ENCODE peak calls at places on chromosome 10, in four cellular contexts. Z is K562, G is A549, Q is IMR-90. R is an unnamed sample.
A peak's percentile ranks its signal among the peaks of the same experiment; 100 is the strongest.

GRCh38 chr10:110141747-110142625 is 65.4 kb upstream of the MXI1 start:
- DNase-seq in Z (no peak), G (no peak), Q (no peak), R (no peak)

GRCh38 chr10:62250594-62251198 is 17.9 kb downstream of the RTKN2 start:
- DNase-seq in Z (no peak), G (no peak), Q (peak; percentile 82), R (no peak)

GRCh38 chr10:79487296-79488194 is 24.8 kb upstream of the EIF5AL1 start:
- DNase-seq in Z (peak; percentile 83), G (peak; percentile 63), Q (peak; percentile 66), R (no peak)

GRCh38 chr10:17923728-17924127 is 28.0 kb upstream of the SLC39A12 start:
- DNase-seq in Z (no peak), G (no peak), Q (peak; percentile 95), R (no peak)

GRCh38 chr10:93060887-93061593 is 442 bp downstream of the CYP26C1 start:
- DNase-seq in Z (no peak), G (no peak), Q (no peak), R (no peak)

GRCh38 chr10:69224862-69225657 is 4.9 kb downstream of the HKDC1 start:
- DNase-seq in Z (no peak), G (no peak), Q (no peak), R (no peak)

GRCh38 chr10:96714031-96714590 is 6.2 kb downstream of the PIK3AP1 start:
- DNase-seq in Z (no peak), G (no peak), Q (peak; percentile 60), R (no peak)

GRCh38 chr10:75959209-75959608 is 527.8 kb downstream of the LRMDA start:
- DNase-seq in Z (no peak), G (peak; percentile 41), Q (peak; percentile 76), R (no peak)

GRCh38 chr10:43362191-43362839 is 9.1 kb upstream of the FXYD4 start:
- DNase-seq in Z (no peak), G (peak; percentile 86), Q (peak; percentile 52), R (peak; percentile 75)

GRCh38 chr10:21516270-21517131 is 9.0 kb downstream of the SKIDA1 start:
- DNase-seq in Z (peak; percentile 51), G (no peak), Q (peak; percentile 78), R (no peak)

GRCh38 chr10:129628823-129629222 is 161.8 kb downstream of the MGMT start:
- DNase-seq in Z (no peak), G (no peak), Q (no peak), R (no peak)

GRCh38 chr10:113431807-113432206 is 121.0 kb upstream of the HABP2 start:
- DNase-seq in Z (no peak), G (no peak), Q (no peak), R (no peak)

GRCh38 chr10:63175534-63175933 is 42.4 kb downstream of the NRBF2 start:
- DNase-seq in Z (no peak), G (no peak), Q (no peak), R (no peak)

GRCh38 chr10:3689871-3690510 is 95.0 kb downstream of the KLF6 start:
- DNase-seq in Z (no peak), G (no peak), Q (peak; percentile 36), R (no peak)

GRCh38 chr10:62502995-62503613 is 128.9 kb downstream of the ZNF365 start:
- DNase-seq in Z (no peak), G (no peak), Q (no peak), R (no peak)

GRCh38 chr10:74153123-74153522 is 2.1 kb downstream of the ADK start:
- DNase-seq in Z (peak; percentile 51), G (peak; percentile 61), Q (peak; percentile 66), R (no peak)

GRCh38 chr10:11874568-11875182 is 51.5 kb downstream of the PROSER2 start:
- DNase-seq in Z (peak; percentile 94), G (no peak), Q (peak; percentile 12), R (peak; percentile 8)

GRCh38 chr10:79176052-79176501 is 107.3 kb downstream of the ZMIZ1 start:
- DNase-seq in Z (no peak), G (no peak), Q (peak; percentile 95), R (no peak)

GRCh38 chr10:29667191-29667590 is 32.4 kb upstream of the SVIL start:
- DNase-seq in Z (no peak), G (no peak), Q (no peak), R (no peak)

GRCh38 chr10:79412516-79412915 is 32.9 kb downstream of the ZCCHC24 start:
- DNase-seq in Z (no peak), G (no peak), Q (no peak), R (no peak)

GRCh38 chr10:7666253-7667023 is at the start of gene ITIH5:
- DNase-seq in Z (no peak), G (no peak), Q (no peak), R (no peak)

GRCh38 chr10:75431180-75432111 is at the start of gene LRMDA:
- DNase-seq in Z (no peak), G (peak; percentile 46), Q (no peak), R (no peak)

GRCh38 chr10:89745903-89746302 is 44.5 kb downstream of the KIF20B start:
- DNase-seq in Z (no peak), G (no peak), Q (no peak), R (no peak)

GRCh38 chr10:3486346-3487065 is 298.5 kb downstream of the KLF6 start:
- DNase-seq in Z (no peak), G (peak; percentile 93), Q (peak; percentile 57), R (no peak)

GRCh38 chr10:34719336-34719735 is 95.8 kb downstream of the PARD3 start:
- DNase-seq in Z (no peak), G (no peak), Q (no peak), R (no peak)

GRCh38 chr10:105328441-105328840 is 687.4 kb downstream of the SORCS3 start:
- DNase-seq in Z (no peak), G (no peak), Q (no peak), R (no peak)

DNA sequence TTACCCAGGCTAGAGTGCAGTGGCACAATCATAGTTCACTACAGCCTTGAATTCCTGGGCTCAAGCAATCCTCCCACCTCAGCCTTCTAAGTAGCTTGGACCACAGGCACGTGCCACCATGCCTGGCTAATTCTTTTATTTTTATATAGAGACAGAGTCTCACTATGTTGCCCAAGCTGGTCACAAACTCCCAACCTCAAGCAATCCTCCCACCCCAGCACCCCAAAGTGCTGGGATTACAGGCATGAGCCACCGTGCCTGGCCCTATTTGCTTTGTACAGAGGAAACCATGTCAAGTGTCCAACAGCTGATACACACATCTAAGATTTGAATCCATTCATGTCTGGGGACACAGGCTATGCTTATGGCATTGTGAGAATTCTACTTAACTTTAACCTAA is 29.8 kb upstream of the MPP7 start:
- DNase-seq in Z (no peak), G (no peak), Q (no peak), R (no peak)
- H3K4me3 ChIP-seq in Z (no peak overlapping the region), G (no peak overlapping the region), Q (no peak overlapping the region), R (no peak overlapping the region)

GRCh38 chr10:118776033-118776432 is 21.3 kb upstream of the CACUL1 start:
- DNase-seq in Z (no peak), G (no peak), Q (no peak), R (no peak)
- TF ChIP-seq SMC3 in Z (no peak), G (no peak), Q (no peak), R (no peak)

GRCh38 chr10:77872151-77872946 is 54.2 kb downstream of the DLG5 start:
- DNase-seq in Z (no peak), G (no peak), Q (peak; percentile 31), R (no peak)
- TF ChIP-seq ELK1 in Z (no peak), G (no peak), Q (no peak), R (no peak)

DNA sequence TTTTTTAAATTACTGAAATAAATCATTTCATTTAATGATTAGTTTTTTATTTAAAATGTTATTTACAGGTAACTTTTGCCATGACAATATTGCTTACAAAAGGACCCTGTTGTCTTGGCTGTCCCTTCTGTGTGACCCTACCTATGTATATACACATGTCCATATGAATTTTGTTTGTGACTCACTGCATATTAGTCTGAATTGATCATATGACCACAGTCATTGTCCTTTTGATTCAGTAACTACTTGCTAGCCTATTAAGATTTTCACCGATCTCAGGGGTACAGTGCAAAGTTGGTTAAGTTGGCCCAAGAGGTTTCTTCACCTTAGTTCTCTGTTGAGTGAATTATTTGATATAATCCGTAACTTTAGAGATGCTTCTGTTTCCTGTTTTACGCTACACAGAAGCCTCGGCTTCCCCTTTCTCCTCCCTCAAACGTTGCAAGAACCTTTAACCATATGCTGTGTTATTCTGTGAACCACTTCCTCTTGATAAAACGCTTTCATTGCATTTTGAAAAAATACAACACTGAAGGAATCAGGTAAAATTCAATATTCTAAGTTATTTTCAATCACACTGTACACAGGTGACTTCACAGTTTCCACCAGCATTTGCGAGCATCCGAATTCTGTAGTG is 43.9 kb downstream of the APBB1IP start:
- DNase-seq in Z (no peak), G (no peak), Q (no peak), R (no peak)
- H3K4me3 ChIP-seq in Z (no peak overlapping the region), G (no peak overlapping the region), Q (no peak overlapping the region), R (peak overlapping the region; percentile 54)

GRCh38 chr10:57830877-57831535 is 436.7 kb downstream of the IPMK start:
- DNase-seq in Z (no peak), G (no peak), Q (no peak), R (no peak)
- TF ChIP-seq SMC3 in Z (no peak), G (no peak), Q (no peak), R (no peak)

DNA sequence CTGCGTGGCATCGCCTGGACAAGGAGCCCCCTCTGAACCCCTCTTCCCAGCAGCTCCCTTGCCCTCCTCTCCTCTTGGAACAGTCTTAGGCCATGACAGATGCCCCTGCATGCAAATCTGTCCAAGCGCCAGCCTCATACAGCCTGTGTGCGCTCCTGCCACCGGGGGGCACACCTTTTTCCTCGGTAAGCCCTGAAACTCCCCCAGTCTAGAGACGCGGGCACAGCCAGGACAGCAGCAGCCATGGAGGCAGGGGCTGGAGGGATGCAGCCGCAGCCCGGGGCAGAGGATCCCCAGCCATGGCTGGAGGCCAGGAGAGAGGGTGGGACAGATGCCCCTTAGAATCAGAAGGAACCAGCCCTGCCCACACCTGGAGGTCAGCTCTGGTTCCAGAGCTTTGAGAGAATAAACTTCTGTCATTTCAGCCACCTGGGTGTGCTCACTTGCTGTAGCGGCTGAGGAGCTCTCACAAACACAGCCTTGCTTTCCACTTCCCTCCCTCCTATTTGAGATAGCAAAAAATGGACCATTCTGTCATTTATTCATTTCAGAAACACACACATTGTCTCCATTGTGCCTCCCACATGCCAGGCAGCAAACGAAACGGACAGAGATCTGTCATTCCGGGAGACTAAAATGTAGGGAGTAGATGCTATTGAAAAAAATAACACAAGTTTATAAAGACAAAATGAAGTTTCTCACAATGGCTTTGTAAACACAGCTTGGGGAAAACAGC is 241.5 kb downstream of the WDR37 start:
- DNase-seq in Z (no peak), G (no peak), Q (no peak), R (no peak)
- TF ChIP-seq ELK1 in Z (no peak), G (no peak), Q (no peak), R (no peak)

DNA sequence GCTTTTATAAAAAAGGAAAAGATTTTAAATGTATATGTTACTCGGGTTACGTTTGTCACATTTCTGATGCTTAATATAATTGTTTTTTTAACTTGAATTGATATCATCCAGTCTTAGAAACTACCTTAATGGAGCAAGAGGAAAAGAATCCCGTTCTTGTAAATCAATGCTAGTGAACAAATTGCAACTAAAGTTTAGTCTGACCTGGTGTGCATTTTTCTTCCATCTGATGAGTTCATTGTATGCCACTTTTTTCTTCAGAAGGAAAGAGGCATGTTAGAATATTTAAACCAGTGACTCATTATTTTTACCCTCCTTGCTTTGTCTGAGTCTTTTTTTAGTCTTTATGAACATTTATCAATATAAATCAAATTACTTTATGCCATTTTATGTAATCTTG is 34.7 kb downstream of the NET1 start:
- DNase-seq in Z (no peak), G (no peak), Q (peak; percentile 46), R (no peak)
- H3K4me3 ChIP-seq in Z (peak overlapping the region; percentile 56), G (peak overlapping the region; percentile 61), Q (peak overlapping the region; percentile 64), R (no peak overlapping the region)